ENCODE peak calls at places on chromosome 15, in nine cellular contexts. O is Peyer's patch, F is esophagus squamous epithelium, K is upper lobe of right lung, A is tibial nerve, W is thoracic aorta, T is heart right ventricle, M is K562, Q is psoas muscle. N is an unnamed sample. For H3K27me3, the result is how much of the 10 kb centered on the place peaks cover.

GRCh38 chr15:23073890-23074631 is 34.7 kb upstream of the TUBGCP5 start:
- DNase-seq in O (no peak), F (no peak), K (peak), A (no peak), W (no peak), T (no peak), M (no peak), Q (no peak), N (no peak)

GRCh38 chr15:63244976-63245645 is 32.3 kb upstream of the APH1B start:
- DNase-seq in O (no peak), F (no peak), K (no peak), A (no peak), W (no peak), T (no peak), M (no peak), Q (no peak), N (no peak)

GRCh38 chr15:83207622-83208356 is at the start of gene HDGFL3:
- DNase-seq in O (peak), F (no peak), K (peak), A (peak), W (no peak), T (peak), M (peak), Q (peak), N (peak)

GRCh38 chr15:25175033-25175788 is 220.4 kb downstream of the SNRPN start:
- DNase-seq in O (peak), F (no peak), K (peak), A (no peak), W (no peak), T (peak), M (no peak), Q (peak), N (peak)

GRCh38 chr15:50183112-50183794 is 1.3 kb downstream of the SLC27A2 start:
- DNase-seq in O (no peak), F (no peak), K (no peak), A (no peak), W (no peak), T (no peak), M (peak), Q (no peak), N (no peak)

GRCh38 chr15:80985976-80986375 is 3.6 kb downstream of the MESD start:
- DNase-seq in O (no peak), F (no peak), K (no peak), A (no peak), W (no peak), T (no peak), M (peak), Q (no peak), N (no peak)

GRCh38 chr15:95287774-95288173 is 1042.7 kb upstream of the NR2F2 start:
- DNase-seq in O (no peak), F (no peak), K (no peak), A (no peak), W (no peak), T (no peak), M (no peak), Q (no peak), N (no peak)

GRCh38 chr15:61829514-61829889 is 230.7 kb downstream of the VPS13C start:
- DNase-seq in O (no peak), F (no peak), K (no peak), A (no peak), W (no peak), T (no peak), M (no peak), Q (no peak), N (no peak)

GRCh38 chr15:45187894-45188830 is at the start of gene SHF:
- DNase-seq in O (peak), F (no peak), K (no peak), A (peak), W (peak), T (peak), M (peak), Q (peak), N (no peak)

GRCh38 chr15:58510715-58511465 is 79.1 kb downstream of the LIPC start:
- DNase-seq in O (no peak), F (no peak), K (no peak), A (no peak), W (no peak), T (no peak), M (no peak), Q (no peak), N (no peak)

GRCh38 chr15:88484781-88485246 is 17.3 kb downstream of the MRPS11 start:
- DNase-seq in O (no peak), F (no peak), K (no peak), A (no peak), W (no peak), T (no peak), M (no peak), Q (no peak), N (no peak)

GRCh38 chr15:23035964-23036566 is 3.3 kb downstream of the TUBGCP5 start:
- DNase-seq in O (peak), F (no peak), K (no peak), A (peak), W (no peak), T (no peak), M (peak), Q (no peak), N (peak)

GRCh38 chr15:33068007-33068441 is 126.5 kb downstream of the FMN1 start:
- DNase-seq in O (peak), F (no peak), K (peak), A (peak), W (no peak), T (peak), M (no peak), Q (peak), N (no peak)

GRCh38 chr15:47756872-47757271 is 39.6 kb downstream of the SEMA6D start:
- DNase-seq in O (peak), F (no peak), K (no peak), A (no peak), W (peak), T (no peak), M (no peak), Q (peak), N (no peak)

GRCh38 chr15:34716111-34716510 is 38.7 kb downstream of the GJD2 start:
- DNase-seq in O (no peak), F (no peak), K (no peak), A (no peak), W (no peak), T (peak), M (no peak), Q (peak), N (no peak)

GRCh38 chr15:22956257-22956979 is 23.8 kb downstream of the CYFIP1 start:
- DNase-seq in O (no peak), F (no peak), K (no peak), A (no peak), W (no peak), T (peak), M (no peak), Q (no peak), N (no peak)

GRCh38 chr15:90101130-90101968 is 919 bp downstream of the IDH2 start:
- DNase-seq in O (peak), F (no peak), K (peak), A (peak), W (no peak), T (peak), M (peak), Q (peak), N (no peak)

GRCh38 chr15:72167445-72167844 is 30.1 kb downstream of the GRAMD2A start:
- DNase-seq in O (no peak), F (no peak), K (no peak), A (no peak), W (no peak), T (no peak), M (no peak), Q (no peak), N (no peak)

GRCh38 chr15:82771789-82772607 is 33.9 kb downstream of the FSD2 start:
- DNase-seq in O (no peak), F (no peak), K (no peak), A (no peak), W (no peak), T (no peak), M (no peak), Q (no peak), N (no peak)

GRCh38 chr15:61654918-61655317 is 405.3 kb downstream of the VPS13C start:
- DNase-seq in O (no peak), F (no peak), K (no peak), A (no peak), W (no peak), T (no peak), M (no peak), Q (peak), N (no peak)

GRCh38 chr15:38072507-38073277 is 138.3 kb downstream of the TMCO5A start:
- DNase-seq in O (peak), F (no peak), K (peak), A (peak), W (no peak), T (peak), M (peak), Q (peak), N (peak)
- TF ChIP-seq CTCF in O (peak), F (no peak), K (peak), A (no peak), W (no peak), T (peak), M (no peak), Q (no peak), N (no peak)

GRCh38 chr15:84594617-84595290 is 6.1 kb upstream of the ZSCAN2 start:
- DNase-seq in O (peak), F (no peak), K (no peak), A (no peak), W (no peak), T (no peak), M (no peak), Q (no peak), N (no peak)
- H3K4me3 ChIP-seq in O (no peak), F (no peak), K (no peak), A (no peak), W (no peak), T (no peak), M (no peak), Q (no peak), N (no peak)

GRCh38 chr15:73865379-73865778 is 8.0 kb upstream of the TBC1D21 start:
- DNase-seq in O (no peak), F (no peak), K (no peak), A (no peak), W (no peak), T (no peak), M (no peak), Q (no peak), N (no peak)
- H3K27me3 ChIP-seq in O (under half), F (half or more), K (under half), A (under half), W (under half), T (under half), M (under half), Q (under half), N (under half)

GRCh38 chr15:52112203-52112750 is 298 bp downstream of the BCL2L10 start:
- DNase-seq in O (peak), F (no peak), K (peak), A (no peak), W (no peak), T (peak), M (no peak), Q (peak), N (peak)
- TF ChIP-seq CTCF in O (peak), F (no peak), K (no peak), A (no peak), W (no peak), T (no peak), M (no peak), Q (no peak), N (no peak)